ENCODE peak calls at places on chromosomes 1 and 21, in four cellular contexts. One of them, this sample, is unnamed.

GRCh38 chr1:159211331-159212136 is 6.9 kb downstream of the ACKR1 start:
- DNase-seq in K562: peak; percentile 65
- DNase-seq in T follicular helper cell: peak; percentile 18
- DNase-seq in iPS-NIHi11: peak; percentile 68
- DNase-seq in this sample: no peak

GRCh38 chr21:30646904-30647303 is 4.2 kb downstream of the KRTAP20-3 start:
- DNase-seq in K562: no peak
- DNase-seq in T follicular helper cell: no peak
- DNase-seq in iPS-NIHi11: no peak
- DNase-seq in this sample: no peak

GRCh38 chr1:158686430-158687009 is at the start of gene SPTA1:
- DNase-seq in K562: peak; percentile 65
- DNase-seq in T follicular helper cell: no peak
- DNase-seq in iPS-NIHi11: no peak
- DNase-seq in this sample: no peak

GRCh38 chr1:162840256-162840839 is 20.6 kb downstream of the CCDC190 start:
- DNase-seq in K562: no peak
- DNase-seq in T follicular helper cell: no peak
- DNase-seq in iPS-NIHi11: no peak
- DNase-seq in this sample: no peak

GRCh38 chr1:35390600-35391494 is 122.3 kb downstream of the ZMYM4 start:
- DNase-seq in K562: peak; percentile 16
- DNase-seq in T follicular helper cell: no peak
- DNase-seq in iPS-NIHi11: peak; percentile 59
- DNase-seq in this sample: no peak

GRCh38 chr1:92095868-92096267 is 15.7 kb downstream of the BTBD8 start:
- DNase-seq in K562: no peak
- DNase-seq in T follicular helper cell: no peak
- DNase-seq in iPS-NIHi11: no peak
- DNase-seq in this sample: no peak

GRCh38 chr1:8198522-8198921 is 119.4 kb upstream of the SLC45A1 start:
- DNase-seq in K562: no peak
- DNase-seq in T follicular helper cell: no peak
- DNase-seq in iPS-NIHi11: no peak
- DNase-seq in this sample: no peak

GRCh38 chr1:96185181-96185580 is 536.4 kb upstream of the PTBP2 start:
- DNase-seq in K562: no peak
- DNase-seq in T follicular helper cell: no peak
- DNase-seq in iPS-NIHi11: no peak
- DNase-seq in this sample: no peak

GRCh38 chr1:63758805-63759204 is 15.0 kb upstream of the ROR1 start:
- DNase-seq in K562: no peak
- DNase-seq in T follicular helper cell: no peak
- DNase-seq in iPS-NIHi11: no peak
- DNase-seq in this sample: no peak

GRCh38 chr1:59229138-59229537 is 67.8 kb upstream of the FGGY start:
- DNase-seq in K562: no peak
- DNase-seq in T follicular helper cell: no peak
- DNase-seq in iPS-NIHi11: no peak
- DNase-seq in this sample: no peak

This sample was measured in coronary artery.